ENCODE peak calls at places on chromosomes 3 and 15, in ten cellular contexts. M is foreskin keratinocyte; S is kidney; R is MM.1S; X is tibial artery; P is spleen; I is AG04450; D is neural progenitor cell; K is activated CD8-positive, alpha-beta T cell treated with anti-CD3 and anti-CD28 coated beads for 36 hours; Q is H9. F is an unnamed sample.

GRCh38 chr3:99856437-99857220 is 39.0 kb downstream of the CMSS1 start:
- DNase-seq in S (no peak), P (no peak), M (no peak), I (no peak), Q (no peak), X (no peak), R (no peak), K (no peak), D (no peak), F (no peak)

GRCh38 chr3:177960014-177960413 is 576.2 kb upstream of the KCNMB2 start:
- DNase-seq in M (no peak), Q (no peak), K (no peak), R (no peak), D (no peak), S (no peak), I (no peak), P (no peak), X (no peak), F (no peak)

GRCh38 chr15:67548862-67549651 is 6.6 kb downstream of the MAP2K5 start:
- DNase-seq in D (peak), K (no peak), X (no peak), I (no peak), R (no peak), P (no peak), Q (peak), S (no peak), M (no peak), F (no peak)

GRCh38 chr15:90087454-90088154 is 14.7 kb downstream of the IDH2 start:
- DNase-seq in P (no peak), R (no peak), K (peak), D (no peak), I (no peak), X (no peak), S (peak), M (no peak), Q (peak), F (peak)

GRCh38 chr3:124486324-124486723 is 243.9 kb upstream of the UMPS start:
- DNase-seq in Q (no peak), D (no peak), X (no peak), I (no peak), R (no peak), M (no peak), P (no peak), K (no peak), S (no peak), F (no peak)

GRCh38 chr3:29649815-29650547 is 369.1 kb downstream of the RBMS3 start:
- DNase-seq in K (no peak), I (no peak), Q (no peak), S (no peak), P (no peak), D (no peak), X (peak), M (no peak), R (peak), F (no peak)

GRCh38 chr3:40497288-40497687 is 8.6 kb upstream of the ZNF620 start:
- DNase-seq in D (no peak), P (no peak), S (no peak), R (no peak), Q (no peak), M (no peak), K (no peak), X (no peak), I (no peak), F (no peak)

GRCh38 chr3:116770815-116771450 is 61.4 kb downstream of the TUSC7 start:
- DNase-seq in R (peak), K (peak), Q (peak), P (no peak), D (peak), X (peak), I (peak), S (no peak), M (peak), F (peak)

GRCh38 chr3:76387000-76387399 is 601.7 kb upstream of the ZNF717 start:
- DNase-seq in R (no peak), P (no peak), X (no peak), S (no peak), K (no peak), M (no peak), D (peak), I (no peak), Q (no peak), F (no peak)

GRCh38 chr15:94665687-94666441 is 434.5 kb downstream of the MCTP2 start:
- DNase-seq in I (no peak), M (no peak), Q (no peak), S (no peak), R (peak), X (no peak), D (no peak), P (no peak), K (no peak), F (no peak)

GRCh38 chr15:94667109-94667508 is 435.7 kb downstream of the MCTP2 start:
- DNase-seq in I (no peak), P (no peak), S (no peak), M (no peak), X (no peak), R (no peak), Q (no peak), D (no peak), K (no peak), F (no peak)

GRCh38 chr15:94671845-94672524 is 440.6 kb downstream of the MCTP2 start:
- DNase-seq in S (no peak), R (no peak), K (no peak), D (peak), I (peak), Q (peak), M (no peak), P (no peak), X (no peak), F (peak)

GRCh38 chr15:94670436-94671034 is 439.2 kb downstream of the MCTP2 start:
- DNase-seq in X (no peak), P (no peak), K (no peak), R (peak), S (no peak), Q (no peak), M (no peak), D (peak), I (peak), F (no peak)

GRCh38 chr15:94666553-94666952 is 435.2 kb downstream of the MCTP2 start:
- DNase-seq in S (no peak), I (no peak), M (no peak), D (no peak), Q (no peak), P (no peak), K (no peak), X (no peak), R (no peak), F (no peak)
- TF ChIP-seq CTCF in S (no peak), I (no peak), M (peak), D (no peak), Q (no peak), P (no peak), K (no peak), X (peak), R (no peak), F (no peak)

GRCh38 chr15:58056015-58056414 is 9.5 kb downstream of the ALDH1A2 start:
- DNase-seq in X (no peak), D (no peak), P (no peak), R (no peak), I (no peak), K (no peak), S (no peak), M (no peak), Q (no peak), F (no peak)
- TF ChIP-seq CTCF in X (no peak), D (peak), P (no peak), R (no peak), I (peak), K (no peak), S (no peak), M (peak), Q (peak), F (peak)

GRCh38 chr3:122680381-122681293 is at the start of gene PARP14:
- DNase-seq in M (peak), D (peak), P (peak), K (peak), R (peak), S (peak), I (peak), X (peak), Q (peak), F (peak)
- TF ChIP-seq CTCF in M (peak), D (no peak), P (peak), K (no peak), R (no peak), S (no peak), I (peak), X (no peak), Q (no peak), F (no peak)

GRCh38 chr15:53354905-53355304 is 404.6 kb downstream of the WDR72 start:
- DNase-seq in M (no peak), K (no peak), X (no peak), I (no peak), P (no peak), R (no peak), D (no peak), S (no peak), Q (no peak), F (no peak)

GRCh38 chr15:53359038-53359437 is 400.4 kb downstream of the WDR72 start:
- DNase-seq in Q (no peak), M (no peak), I (no peak), R (no peak), X (no peak), P (no peak), D (no peak), K (no peak), S (no peak), F (no peak)
- TF ChIP-seq CTCF in Q (no peak), M (no peak), I (no peak), R (no peak), X (no peak), P (no peak), D (no peak), K (no peak), S (no peak), F (no peak)

GRCh38 chr3:4584537-4585249 is 91.5 kb downstream of the ITPR1 start:
- DNase-seq in S (no peak), K (peak), P (no peak), X (peak), M (no peak), D (no peak), Q (no peak), R (no peak), I (no peak), F (no peak)
- TF ChIP-seq CTCF in S (peak), K (no peak), P (no peak), X (peak), M (no peak), D (no peak), Q (no peak), R (no peak), I (peak), F (no peak)

DNA sequence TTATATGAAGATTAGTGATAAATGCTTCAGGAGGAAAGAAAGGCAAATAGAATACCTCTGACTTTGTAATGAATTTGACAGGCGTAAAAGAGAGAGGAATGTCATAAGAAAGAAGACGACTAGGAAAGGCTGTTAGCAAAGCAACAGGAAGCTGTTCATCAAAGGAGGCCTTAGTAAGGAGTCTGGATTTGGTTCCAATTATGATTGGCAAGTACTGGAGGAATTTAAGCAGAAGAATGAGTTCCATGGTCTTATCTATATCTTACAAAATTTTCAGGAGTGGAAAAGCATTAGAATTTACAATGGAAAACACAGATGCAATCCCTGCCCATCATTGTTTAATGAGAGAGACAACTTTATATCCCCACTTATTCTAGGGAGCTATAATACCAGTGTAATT is 13.8 kb downstream of the PLSCR1 start:
- DNase-seq in D (no peak), X (no peak), K (no peak), P (no peak), M (no peak), Q (no peak), I (no peak), S (no peak), R (no peak), F (no peak)
- TF ChIP-seq CTCF in D (no peak), X (no peak), K (no peak), P (no peak), M (no peak), Q (no peak), I (no peak), S (no peak), R (no peak), F (no peak)

GRCh38 chr3:53705774-53706173 is 140.4 kb downstream of the CHDH start:
- DNase-seq in Q (peak), K (peak), D (no peak), R (no peak), S (no peak), M (no peak), X (no peak), I (no peak), P (no peak), F (no peak)

GRCh38 chr3:53708001-53708621 is 138.1 kb downstream of the CHDH start:
- DNase-seq in I (no peak), P (no peak), X (no peak), K (no peak), R (no peak), Q (peak), M (no peak), D (no peak), S (no peak), F (no peak)

GRCh38 chr3:53705024-53705750 is 141.0 kb downstream of the CHDH start:
- DNase-seq in D (no peak), P (no peak), S (no peak), K (no peak), X (no peak), I (no peak), R (no peak), M (no peak), Q (peak), F (no peak)

GRCh38 chr3:53709256-53709655 is 137.0 kb downstream of the CHDH start:
- DNase-seq in K (no peak), X (no peak), Q (peak), R (no peak), M (no peak), S (no peak), D (no peak), P (no peak), I (no peak), F (no peak)

GRCh38 chr3:53707222-53707621 is 139.0 kb downstream of the CHDH start:
- DNase-seq in D (no peak), P (no peak), I (no peak), M (no peak), K (no peak), S (no peak), X (no peak), R (no peak), Q (no peak), F (no peak)
- TF ChIP-seq CTCF in D (no peak), P (no peak), I (no peak), M (no peak), K (no peak), S (no peak), X (no peak), R (no peak), Q (no peak), F (no peak)

F was measured in endothelial cell.